ENCODE peak calls at places on chromosomes 6 and 20, in eight cellular contexts. One of them, this sample, is unnamed.

GRCh38 chr20:57266251-57267157 is at the start of gene BMP7:
- DNase-seq in CD8-positive, alpha-beta T cell: no peak
- DNase-seq in HFF-Myc: no peak
- DNase-seq in heart right ventricle: peak
- DNase-seq in endodermal cell: peak
- DNase-seq in right lobe of liver: no peak
- DNase-seq in cardiac fibroblast: no peak
- DNase-seq in upper lobe of right lung: no peak
- DNase-seq in this sample: no peak

GRCh38 chr6:169190144-169190584 is 63.5 kb downstream of the THBS2 start:
- DNase-seq in upper lobe of right lung: no peak
- DNase-seq in CD8-positive, alpha-beta T cell: no peak
- DNase-seq in cardiac fibroblast: peak
- DNase-seq in HFF-Myc: no peak
- DNase-seq in endodermal cell: no peak
- DNase-seq in right lobe of liver: no peak
- DNase-seq in heart right ventricle: peak
- DNase-seq in this sample: peak

GRCh38 chr6:161411265-161411944 is 137.5 kb upstream of the AGPAT4 start:
- DNase-seq in HFF-Myc: no peak
- DNase-seq in heart right ventricle: no peak
- DNase-seq in cardiac fibroblast: peak
- DNase-seq in right lobe of liver: no peak
- DNase-seq in endodermal cell: no peak
- DNase-seq in upper lobe of right lung: no peak
- DNase-seq in CD8-positive, alpha-beta T cell: no peak
- DNase-seq in this sample: no peak

GRCh38 chr20:35627121-35627520 is 11.5 kb downstream of the SPAG4 start:
- DNase-seq in endodermal cell: no peak
- DNase-seq in CD8-positive, alpha-beta T cell: no peak
- DNase-seq in HFF-Myc: no peak
- DNase-seq in cardiac fibroblast: no peak
- DNase-seq in right lobe of liver: no peak
- DNase-seq in upper lobe of right lung: no peak
- DNase-seq in heart right ventricle: no peak
- DNase-seq in this sample: no peak

GRCh38 chr6:30002871-30003270 is 58.2 kb upstream of the POLR1H start:
- DNase-seq in CD8-positive, alpha-beta T cell: no peak
- DNase-seq in right lobe of liver: no peak
- DNase-seq in endodermal cell: no peak
- DNase-seq in HFF-Myc: no peak
- DNase-seq in cardiac fibroblast: peak
- DNase-seq in heart right ventricle: no peak
- DNase-seq in upper lobe of right lung: no peak
- DNase-seq in this sample: peak

GRCh38 chr20:64205611-64206026 is 41.4 kb downstream of the MYT1 start:
- DNase-seq in HFF-Myc: no peak
- DNase-seq in right lobe of liver: no peak
- DNase-seq in CD8-positive, alpha-beta T cell: no peak
- DNase-seq in endodermal cell: no peak
- DNase-seq in cardiac fibroblast: no peak
- DNase-seq in heart right ventricle: no peak
- DNase-seq in upper lobe of right lung: no peak
- DNase-seq in this sample: no peak

GRCh38 chr6:134626131-134626530 is 308.2 kb upstream of the SGK1 start:
- DNase-seq in heart right ventricle: no peak
- DNase-seq in HFF-Myc: no peak
- DNase-seq in upper lobe of right lung: no peak
- DNase-seq in cardiac fibroblast: no peak
- DNase-seq in right lobe of liver: no peak
- DNase-seq in CD8-positive, alpha-beta T cell: no peak
- DNase-seq in endodermal cell: no peak
- DNase-seq in this sample: no peak

GRCh38 chr6:41939091-41939847 is 2.3 kb downstream of the CCND3 start:
- DNase-seq in right lobe of liver: peak
- DNase-seq in upper lobe of right lung: peak
- DNase-seq in HFF-Myc: no peak
- DNase-seq in heart right ventricle: peak
- DNase-seq in endodermal cell: peak
- DNase-seq in cardiac fibroblast: peak
- DNase-seq in CD8-positive, alpha-beta T cell: no peak
- DNase-seq in this sample: no peak

GRCh38 chr6:27553123-27553904 is 80.4 kb upstream of the ZNF184 start:
- DNase-seq in CD8-positive, alpha-beta T cell: no peak
- DNase-seq in HFF-Myc: peak
- DNase-seq in endodermal cell: peak
- DNase-seq in cardiac fibroblast: peak
- DNase-seq in upper lobe of right lung: no peak
- DNase-seq in heart right ventricle: no peak
- DNase-seq in right lobe of liver: no peak
- DNase-seq in this sample: no peak

GRCh38 chr6:111727798-111728197 is 122.1 kb upstream of the TRAF3IP2 start:
- DNase-seq in cardiac fibroblast: peak
- DNase-seq in endodermal cell: no peak
- DNase-seq in CD8-positive, alpha-beta T cell: no peak
- DNase-seq in heart right ventricle: no peak
- DNase-seq in upper lobe of right lung: no peak
- DNase-seq in HFF-Myc: no peak
- DNase-seq in right lobe of liver: no peak
- DNase-seq in this sample: no peak
- TF ChIP-seq CTCF in cardiac fibroblast: peak
- TF ChIP-seq CTCF in endodermal cell: peak
- TF ChIP-seq CTCF in CD8-positive, alpha-beta T cell: peak
- TF ChIP-seq CTCF in heart right ventricle: peak
- TF ChIP-seq CTCF in upper lobe of right lung: peak
- TF ChIP-seq CTCF in HFF-Myc: peak
- TF ChIP-seq CTCF in right lobe of liver: peak
- TF ChIP-seq CTCF in this sample: peak

GRCh38 chr6:6962699-6963098 is 145.1 kb upstream of the RREB1 start:
- DNase-seq in heart right ventricle: no peak
- DNase-seq in upper lobe of right lung: no peak
- DNase-seq in CD8-positive, alpha-beta T cell: no peak
- DNase-seq in right lobe of liver: no peak
- DNase-seq in cardiac fibroblast: no peak
- DNase-seq in HFF-Myc: no peak
- DNase-seq in endodermal cell: no peak
- DNase-seq in this sample: no peak
- H3K4me3 ChIP-seq in heart right ventricle: no peak
- H3K4me3 ChIP-seq in upper lobe of right lung: no peak
- H3K4me3 ChIP-seq in CD8-positive, alpha-beta T cell: no peak
- H3K4me3 ChIP-seq in right lobe of liver: no peak
- H3K4me3 ChIP-seq in cardiac fibroblast: no peak
- H3K4me3 ChIP-seq in HFF-Myc: no peak
- H3K4me3 ChIP-seq in endodermal cell: no peak
- H3K4me3 ChIP-seq in this sample: no peak

GRCh38 chr6:122838060-122838780 is 49.2 kb downstream of the SMPDL3A start:
- DNase-seq in endodermal cell: no peak
- DNase-seq in cardiac fibroblast: peak
- DNase-seq in right lobe of liver: no peak
- DNase-seq in HFF-Myc: no peak
- DNase-seq in heart right ventricle: no peak
- DNase-seq in CD8-positive, alpha-beta T cell: no peak
- DNase-seq in upper lobe of right lung: no peak
- DNase-seq in this sample: no peak
- TF ChIP-seq CTCF in endodermal cell: peak
- TF ChIP-seq CTCF in cardiac fibroblast: peak
- TF ChIP-seq CTCF in right lobe of liver: peak
- TF ChIP-seq CTCF in HFF-Myc: no peak
- TF ChIP-seq CTCF in heart right ventricle: peak
- TF ChIP-seq CTCF in CD8-positive, alpha-beta T cell: no peak
- TF ChIP-seq CTCF in upper lobe of right lung: peak
- TF ChIP-seq CTCF in this sample: peak

GRCh38 chr20:21118138-21118537 is 7.7 kb upstream of the KIZ start:
- DNase-seq in heart right ventricle: no peak
- DNase-seq in right lobe of liver: no peak
- DNase-seq in upper lobe of right lung: no peak
- DNase-seq in cardiac fibroblast: no peak
- DNase-seq in endodermal cell: no peak
- DNase-seq in HFF-Myc: no peak
- DNase-seq in CD8-positive, alpha-beta T cell: no peak
- DNase-seq in this sample: no peak
- H3K4me3 ChIP-seq in heart right ventricle: no peak
- H3K4me3 ChIP-seq in right lobe of liver: no peak
- H3K4me3 ChIP-seq in upper lobe of right lung: no peak
- H3K4me3 ChIP-seq in cardiac fibroblast: no peak
- H3K4me3 ChIP-seq in endodermal cell: no peak
- H3K4me3 ChIP-seq in HFF-Myc: no peak
- H3K4me3 ChIP-seq in CD8-positive, alpha-beta T cell: no peak
- H3K4me3 ChIP-seq in this sample: no peak